ENCODE peak calls at places on chromosomes 4 and X, in eight cellular contexts. C, N, X, Z, M, T, V and W are unnamed samples.

GRCh38 chr4:76569225-76569624 is 134.2 kb downstream of the SHROOM3 start:
- DNase-seq in C (no peak), N (no peak), Z (no peak), X (no peak), T (no peak), V (no peak), M (no peak), W (no peak)

GRCh38 chr4:17186916-17187315 is 288.5 kb upstream of the LDB2 start:
- DNase-seq in C (peak), N (no peak), M (no peak), Z (no peak), X (no peak), T (no peak), V (peak), W (no peak)

GRCh38 chrX:8955521-8955920 is 78.4 kb downstream of the FAM9B start:
- DNase-seq in M (no peak), N (no peak), Z (peak), C (no peak), T (no peak), X (no peak), V (no peak), W (no peak)

GRCh38 chrX:153460826-153461225 is 9.6 kb downstream of the HAUS7 start:
- DNase-seq in N (peak), Z (peak), X (no peak), C (no peak), T (peak), V (peak), M (no peak), W (no peak)

GRCh38 chrX:48025561-48025960 is 18.8 kb downstream of the SPACA5 start:
- DNase-seq in C (no peak), X (no peak), Z (peak), V (peak), T (peak), M (peak), N (peak), W (no peak)

GRCh38 chr4:184802203-184803015 is 23.4 kb downstream of the ACSL1 start:
- DNase-seq in C (no peak), Z (peak), V (no peak), M (no peak), N (no peak), T (peak), X (no peak), W (no peak)

GRCh38 chr4:8917868-8918783 is 46.5 kb upstream of the HMX1 start:
- DNase-seq in V (peak), N (peak), T (peak), M (no peak), X (peak), Z (peak), C (peak), W (peak)

GRCh38 chrX:8738588-8739189 is 6.8 kb upstream of the ANOS1 start:
- DNase-seq in X (no peak), V (peak), M (peak), Z (peak), N (no peak), C (no peak), T (peak), W (no peak)

GRCh38 chr4:1368421-1369090 is 21.5 kb downstream of the UVSSA start:
- DNase-seq in C (peak), Z (no peak), T (no peak), V (peak), N (no peak), M (no peak), X (peak), W (no peak)

GRCh38 chrX:141969706-141970105 is 66.0 kb downstream of the MAGEC1 start:
- DNase-seq in X (no peak), T (no peak), Z (no peak), C (no peak), M (no peak), V (no peak), N (no peak), W (no peak)

GRCh38 chr4:10082047-10082446 is 34.6 kb downstream of the WDR1 start:
- DNase-seq in V (peak), N (no peak), C (no peak), M (no peak), T (no peak), Z (no peak), X (no peak), W (peak)

GRCh38 chrX:66050140-66050569 is 10.3 kb upstream of the VSIG4 start:
- DNase-seq in N (no peak), C (no peak), Z (no peak), T (no peak), X (no peak), M (no peak), V (no peak), W (no peak)

GRCh38 chr4:34108456-34108855 is 2135.9 kb downstream of the ARAP2 start:
- DNase-seq in C (no peak), M (peak), X (no peak), V (peak), Z (peak), T (peak), N (no peak), W (no peak)

GRCh38 chr4:185383451-185383850 is 12.3 kb downstream of the LRP2BP start:
- DNase-seq in C (no peak), Z (no peak), T (no peak), X (no peak), M (no peak), V (no peak), N (no peak), W (no peak)

GRCh38 chr4:139509727-139510410 is 46.1 kb downstream of the SETD7 start:
- DNase-seq in Z (peak), N (no peak), V (no peak), M (no peak), T (no peak), C (no peak), X (no peak), W (no peak)

GRCh38 chr4:75939890-75940691 is 722 bp downstream of the NAAA start:
- DNase-seq in T (peak), V (peak), X (peak), C (peak), M (no peak), Z (peak), N (peak), W (peak)

GRCh38 chrX:55187281-55187680 is 32.9 kb upstream of the PAGE5 start:
- DNase-seq in M (no peak), T (no peak), C (no peak), V (no peak), Z (no peak), N (no peak), X (no peak), W (no peak)

GRCh38 chr4:1998296-1998695 is 10.5 kb downstream of the NELFA start:
- DNase-seq in M (no peak), C (no peak), V (no peak), T (no peak), N (no peak), Z (no peak), X (no peak), W (no peak)

GRCh38 chr4:41257257-41257900 is 651 bp downstream of the UCHL1 start:
- DNase-seq in C (peak), Z (peak), X (peak), M (no peak), T (peak), V (peak), N (peak), W (peak)

GRCh38 chrX:40552768-40553167 is 28.0 kb upstream of the ATP6AP2 start:
- DNase-seq in C (no peak), X (no peak), T (peak), N (peak), V (no peak), Z (peak), M (no peak), W (no peak)

GRCh38 chr4:185576314-185576713 is 41.0 kb upstream of the PDLIM3 start:
- DNase-seq in M (no peak), X (no peak), Z (no peak), C (no peak), V (no peak), N (no peak), T (no peak), W (no peak)

GRCh38 chrX:13223868-13224555 is 95.8 kb downstream of the ATXN3L start:
- DNase-seq in C (no peak), M (peak), N (peak), X (no peak), T (peak), V (no peak), Z (peak), W (no peak)

GRCh38 chrX:44828008-44828605 is 15.7 kb upstream of the DUSP21 start:
- DNase-seq in X (no peak), C (no peak), N (peak), M (peak), Z (peak), T (peak), V (no peak), W (no peak)

GRCh38 chrX:71941771-71942170 is 31.1 kb downstream of the NHSL2 start:
- DNase-seq in Z (peak), T (peak), V (no peak), C (peak), X (no peak), M (peak), N (no peak), W (no peak)

GRCh38 chrX:17413228-17413627 is 38.2 kb downstream of the NHS start:
- DNase-seq in X (no peak), T (peak), Z (peak), V (no peak), M (peak), N (no peak), C (no peak), W (no peak)

GRCh38 chr4:7073526-7074390 is 5.9 kb upstream of the GRPEL1 start:
- DNase-seq in M (no peak), N (peak), X (no peak), V (peak), C (no peak), Z (peak), T (peak), W (no peak)

GRCh38 chrX:153381684-153382532 is 19.2 kb downstream of the PNMA6E start:
- DNase-seq in T (peak), C (no peak), V (no peak), N (peak), Z (peak), M (peak), X (no peak), W (no peak)

GRCh38 chrX:107674480-107675364 is 46.4 kb downstream of the PRPS1 start:
- DNase-seq in N (no peak), V (peak), T (peak), M (no peak), Z (peak), C (peak), X (no peak), W (no peak)

GRCh38 chrX:46820391-46821100 is 16.3 kb upstream of the RP2 start:
- DNase-seq in Z (no peak), T (no peak), M (no peak), N (no peak), V (no peak), C (no peak), X (no peak), W (no peak)

GRCh38 chrX:53324085-53324484 is 42.7 kb upstream of the IQSEC2 start:
- DNase-seq in N (no peak), X (no peak), T (no peak), V (no peak), C (no peak), M (no peak), Z (no peak), W (no peak)

GRCh38 chrX:30015440-30015839 is 199.9 kb upstream of the MAGEB2 start:
- DNase-seq in Z (no peak), T (no peak), N (no peak), C (no peak), V (no peak), M (no peak), X (no peak), W (no peak)

GRCh38 chr4:114606240-114606639 is 7.6 kb downstream of the UGT8 start:
- DNase-seq in V (no peak), Z (no peak), M (no peak), C (no peak), X (no peak), T (no peak), N (no peak), W (no peak)

GRCh38 chr4:72473434-72473900 is 95.6 kb downstream of the ADAMTS3 start:
- DNase-seq in T (peak), Z (no peak), C (no peak), M (peak), X (no peak), V (no peak), N (no peak), W (no peak)

GRCh38 chrX:107805179-107805578 is 20.5 kb upstream of the MID2 start:
- DNase-seq in N (no peak), C (no peak), X (no peak), V (no peak), Z (no peak), M (no peak), T (no peak), W (no peak)

GRCh38 chr4:36426741-36427140 is 145.3 kb downstream of the DTHD1 start:
- DNase-seq in V (no peak), X (no peak), C (no peak), T (no peak), N (no peak), Z (no peak), M (no peak), W (no peak)

GRCh38 chr4:36420111-36420679 is 138.8 kb downstream of the DTHD1 start:
- DNase-seq in Z (no peak), T (no peak), X (no peak), M (no peak), C (no peak), N (no peak), V (peak), W (no peak)

GRCh38 chr4:36427696-36428095 is 146.3 kb downstream of the DTHD1 start:
- DNase-seq in X (no peak), Z (no peak), M (no peak), C (no peak), V (no peak), N (no peak), T (no peak), W (no peak)

DNA sequence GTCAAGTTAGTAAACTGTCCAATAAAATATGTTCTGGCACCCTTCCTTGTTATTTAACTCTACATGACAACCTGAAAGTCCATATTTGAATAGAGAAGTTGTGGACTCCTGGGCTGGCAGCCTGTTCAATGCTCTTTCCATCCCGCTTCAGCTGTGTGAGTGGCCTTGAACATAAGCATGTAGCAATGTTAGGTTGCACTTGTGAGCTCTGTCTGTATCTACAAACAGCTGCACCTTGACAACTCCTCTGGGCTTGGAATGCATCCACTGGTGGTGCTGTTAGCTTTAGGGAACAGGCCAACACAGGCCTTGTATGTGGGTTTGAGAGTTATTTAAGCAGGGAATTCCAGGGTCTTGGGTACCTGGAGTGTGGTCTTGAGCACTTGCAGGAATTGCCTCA is 141.2 kb downstream of the DTHD1 start:
- DNase-seq in V (no peak), C (no peak), N (no peak), T (no peak), Z (no peak), X (no peak), M (no peak), W (no peak)
- TF ChIP-seq CTCF in V (no peak), C (no peak), N (no peak), T (no peak), Z (no peak), X (no peak), M (no peak), W (no peak)

GRCh38 chr4:109334596-109335105 is 32.2 kb upstream of the COL25A1 start:
- DNase-seq in V (no peak), M (no peak), T (no peak), Z (no peak), X (no peak), C (no peak), N (no peak), W (no peak)

GRCh38 chr4:109334129-109334528 is 31.7 kb upstream of the COL25A1 start:
- DNase-seq in X (no peak), V (no peak), N (no peak), C (no peak), T (no peak), Z (no peak), M (no peak), W (no peak)

DNA sequence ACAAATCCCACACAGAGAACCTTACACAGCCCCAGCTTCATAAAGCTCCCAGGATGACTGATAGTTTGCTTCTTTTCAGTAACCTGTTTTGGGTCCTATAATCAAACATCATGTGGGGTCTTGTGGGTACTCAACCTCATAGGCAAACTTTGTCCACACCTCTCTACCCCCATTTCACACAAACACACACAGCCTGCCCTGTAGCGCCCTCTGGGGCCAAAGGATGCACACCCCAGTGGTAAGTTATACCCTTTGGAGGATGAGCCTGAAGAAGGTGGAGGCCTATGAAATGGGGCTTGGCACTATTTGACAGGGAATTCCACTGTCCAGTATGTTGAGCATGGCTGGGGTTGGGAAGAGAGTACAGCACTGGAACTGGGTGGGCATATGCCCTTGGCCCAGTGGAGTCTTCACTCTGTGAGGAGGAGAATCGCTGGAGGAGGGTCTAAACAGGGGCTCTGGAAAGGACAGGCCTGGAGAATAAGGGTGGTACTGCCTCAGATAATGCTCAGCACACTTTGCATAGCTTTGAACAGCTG is 30.5 kb upstream of the COL25A1 start:
- DNase-seq in T (peak), V (peak), N (no peak), M (no peak), Z (peak), C (no peak), X (no peak), W (no peak)
- TF ChIP-seq CTCF in T (peak), V (no peak), N (no peak), M (peak), Z (peak), C (peak), X (no peak), W (no peak)

DNA sequence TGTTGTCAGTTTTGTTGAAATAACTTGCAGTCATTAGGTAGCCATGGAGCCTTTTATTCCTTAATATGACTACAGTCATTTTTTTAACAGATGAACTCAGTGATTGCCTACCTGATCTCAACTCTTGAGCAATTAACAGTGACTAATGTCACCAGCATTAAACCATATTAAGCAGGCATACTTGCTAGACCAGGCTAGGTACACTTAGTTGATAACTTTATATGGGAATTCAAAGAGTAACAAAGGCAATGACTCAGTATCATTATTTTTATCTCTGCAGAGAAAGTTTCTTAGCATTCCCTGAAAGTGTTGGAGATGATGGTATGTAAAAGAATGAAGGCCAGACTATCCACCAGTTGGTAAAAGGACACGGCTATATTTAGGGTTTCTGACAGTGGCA is at the start of gene C4orf54:
- DNase-seq in T (no peak), M (no peak), X (no peak), N (no peak), C (no peak), Z (no peak), V (no peak), W (no peak)
- TF ChIP-seq CTCF in T (no peak), M (no peak), X (no peak), N (no peak), C (no peak), Z (no peak), V (no peak), W (no peak)

DNA sequence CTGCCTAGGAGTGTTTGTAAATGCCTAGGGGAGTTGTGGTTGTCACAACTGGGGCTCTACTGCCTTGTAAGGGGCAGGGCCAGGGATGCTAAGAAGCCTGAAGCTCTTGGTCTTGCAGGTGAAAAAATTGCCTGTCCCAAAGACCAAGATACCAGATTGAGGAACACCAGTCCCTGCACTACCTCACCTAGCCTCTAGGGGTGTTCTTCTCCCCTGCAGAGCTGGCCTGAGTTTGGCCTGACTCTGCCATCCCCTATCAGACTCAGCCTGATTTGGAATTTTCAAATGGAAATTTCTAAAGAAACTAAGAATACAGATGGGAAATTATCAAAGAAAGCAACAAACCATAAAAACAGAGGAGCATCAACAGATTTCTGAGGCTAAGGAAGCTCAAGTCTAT is 90.4 kb downstream of the ZC4H2 start:
- DNase-seq in T (no peak), N (no peak), V (peak), Z (no peak), X (no peak), M (no peak), C (no peak), W (no peak)
- TF ChIP-seq CTCF in T (peak), N (no peak), V (peak), Z (peak), X (peak), M (no peak), C (peak), W (no peak)

DNA sequence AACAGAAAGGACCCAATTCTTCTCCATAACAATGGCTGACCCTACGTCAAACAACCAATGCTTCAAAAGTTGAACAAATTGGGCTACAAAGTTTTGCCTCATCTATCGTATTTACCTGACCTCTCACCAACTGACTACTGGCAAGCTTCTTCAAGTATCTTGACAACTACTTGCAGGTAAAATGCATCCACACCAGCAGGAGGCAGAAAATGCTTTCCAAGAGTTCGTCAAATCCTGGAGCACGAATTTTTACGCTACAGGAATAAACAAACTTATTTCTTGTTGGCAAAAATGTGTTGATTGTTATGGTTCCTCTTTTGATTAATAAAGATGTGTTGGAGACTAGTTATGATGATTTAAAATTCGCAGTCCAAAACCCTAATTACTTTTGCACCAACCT is 6.7 kb upstream of the GAB1 start:
- DNase-seq in V (no peak), X (no peak), T (no peak), C (no peak), M (no peak), Z (no peak), N (no peak), W (no peak)
- TF ChIP-seq CTCF in V (no peak), X (no peak), T (no peak), C (no peak), M (no peak), Z (no peak), N (no peak), W (no peak)

DNA sequence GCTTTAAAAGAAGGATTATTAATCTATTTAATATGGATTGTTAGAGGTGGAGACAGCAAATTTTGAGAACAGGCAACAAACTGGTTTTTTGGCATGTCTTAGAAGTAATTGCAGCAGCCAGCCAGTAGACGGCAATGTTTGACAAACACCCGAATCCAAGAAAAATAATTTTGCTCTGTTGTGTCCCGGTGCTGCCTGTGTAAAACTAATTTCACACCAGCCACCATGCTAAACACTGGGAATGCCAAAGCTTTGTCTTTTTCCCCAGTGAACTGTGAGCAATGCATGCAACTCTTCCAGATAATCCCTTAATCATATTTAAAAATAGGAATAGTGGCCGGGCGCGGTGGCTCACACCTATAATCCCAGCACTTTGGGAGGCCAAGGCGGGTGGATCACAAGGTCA is 25.9 kb downstream of the SMIM31 start:
- DNase-seq in T (peak), Z (peak), V (peak), C (no peak), M (peak), X (no peak), N (peak), W (no peak)
- TF ChIP-seq CTCF in T (peak), Z (peak), V (peak), C (peak), M (peak), X (peak), N (peak), W (no peak)